ENCODE peak calls at places on chromosomes 13 and 19, in nine cellular contexts. One of them, this sample, is unnamed.

GRCh38 chr13:50951366-50951765 is 41.8 kb downstream of the RNASEH2B start:
- DNase-seq in stromal cell of bone marrow: peak
- DNase-seq in GM12865: no peak
- DNase-seq in stimulated activated CD4-positive, alpha-beta T cell treated with anti-CD3 and anti-CD28 coated beads, Interleukin-1b, Interleukin-23, amount 100 ng/mL, for 1 hour: no peak
- DNase-seq in naive thymus-derived CD8-positive, alpha-beta T cell: no peak
- DNase-seq in activated naive CD4-positive, alpha-beta T cell treated with anti-CD3 and anti-CD28 coated beads, Interleukin-2, amount 10 ng/mL, durations not matched to agents 7 days and 5 days: no peak
- DNase-seq in uterus: no peak
- DNase-seq in GDM1: no peak
- DNase-seq in spleen: no peak
- DNase-seq in this sample: no peak

GRCh38 chr19:21835810-21836444 is at the start of gene ZNF43:
- DNase-seq in stromal cell of bone marrow: peak
- DNase-seq in GM12865: peak
- DNase-seq in stimulated activated CD4-positive, alpha-beta T cell treated with anti-CD3 and anti-CD28 coated beads, Interleukin-1b, Interleukin-23, amount 100 ng/mL, for 1 hour: peak
- DNase-seq in naive thymus-derived CD8-positive, alpha-beta T cell: peak
- DNase-seq in activated naive CD4-positive, alpha-beta T cell treated with anti-CD3 and anti-CD28 coated beads, Interleukin-2, amount 10 ng/mL, durations not matched to agents 7 days and 5 days: peak
- DNase-seq in uterus: peak
- DNase-seq in GDM1: peak
- DNase-seq in spleen: peak
- DNase-seq in this sample: peak

GRCh38 chr13:27665333-27665732 is 43.6 kb downstream of the POLR1D start:
- DNase-seq in stromal cell of bone marrow: no peak
- DNase-seq in GM12865: no peak
- DNase-seq in stimulated activated CD4-positive, alpha-beta T cell treated with anti-CD3 and anti-CD28 coated beads, Interleukin-1b, Interleukin-23, amount 100 ng/mL, for 1 hour: no peak
- DNase-seq in naive thymus-derived CD8-positive, alpha-beta T cell: no peak
- DNase-seq in activated naive CD4-positive, alpha-beta T cell treated with anti-CD3 and anti-CD28 coated beads, Interleukin-2, amount 10 ng/mL, durations not matched to agents 7 days and 5 days: no peak
- DNase-seq in uterus: no peak
- DNase-seq in GDM1: no peak
- DNase-seq in spleen: no peak
- DNase-seq in this sample: no peak

GRCh38 chr19:12064266-12065099 is at the start of gene ZNF844:
- DNase-seq in stromal cell of bone marrow: peak
- DNase-seq in GM12865: peak
- DNase-seq in stimulated activated CD4-positive, alpha-beta T cell treated with anti-CD3 and anti-CD28 coated beads, Interleukin-1b, Interleukin-23, amount 100 ng/mL, for 1 hour: peak
- DNase-seq in naive thymus-derived CD8-positive, alpha-beta T cell: peak
- DNase-seq in activated naive CD4-positive, alpha-beta T cell treated with anti-CD3 and anti-CD28 coated beads, Interleukin-2, amount 10 ng/mL, durations not matched to agents 7 days and 5 days: peak
- DNase-seq in uterus: peak
- DNase-seq in GDM1: peak
- DNase-seq in spleen: peak
- DNase-seq in this sample: peak

GRCh38 chr19:5074418-5074817 is 105.5 kb downstream of the KDM4B start:
- DNase-seq in stromal cell of bone marrow: no peak
- DNase-seq in GM12865: no peak
- DNase-seq in stimulated activated CD4-positive, alpha-beta T cell treated with anti-CD3 and anti-CD28 coated beads, Interleukin-1b, Interleukin-23, amount 100 ng/mL, for 1 hour: no peak
- DNase-seq in naive thymus-derived CD8-positive, alpha-beta T cell: no peak
- DNase-seq in activated naive CD4-positive, alpha-beta T cell treated with anti-CD3 and anti-CD28 coated beads, Interleukin-2, amount 10 ng/mL, durations not matched to agents 7 days and 5 days: no peak
- DNase-seq in uterus: no peak
- DNase-seq in GDM1: peak
- DNase-seq in spleen: no peak
- DNase-seq in this sample: no peak

GRCh38 chr19:13164370-13165090 is 14.3 kb downstream of the IER2 start:
- DNase-seq in stromal cell of bone marrow: no peak
- DNase-seq in GM12865: peak
- DNase-seq in stimulated activated CD4-positive, alpha-beta T cell treated with anti-CD3 and anti-CD28 coated beads, Interleukin-1b, Interleukin-23, amount 100 ng/mL, for 1 hour: no peak
- DNase-seq in naive thymus-derived CD8-positive, alpha-beta T cell: peak
- DNase-seq in activated naive CD4-positive, alpha-beta T cell treated with anti-CD3 and anti-CD28 coated beads, Interleukin-2, amount 10 ng/mL, durations not matched to agents 7 days and 5 days: peak
- DNase-seq in uterus: peak
- DNase-seq in GDM1: peak
- DNase-seq in spleen: peak
- DNase-seq in this sample: peak

GRCh38 chr19:9565900-9566705 is 18.2 kb downstream of the ZNF121 start:
- DNase-seq in stromal cell of bone marrow: no peak
- DNase-seq in GM12865: peak
- DNase-seq in stimulated activated CD4-positive, alpha-beta T cell treated with anti-CD3 and anti-CD28 coated beads, Interleukin-1b, Interleukin-23, amount 100 ng/mL, for 1 hour: no peak
- DNase-seq in naive thymus-derived CD8-positive, alpha-beta T cell: no peak
- DNase-seq in activated naive CD4-positive, alpha-beta T cell treated with anti-CD3 and anti-CD28 coated beads, Interleukin-2, amount 10 ng/mL, durations not matched to agents 7 days and 5 days: no peak
- DNase-seq in uterus: no peak
- DNase-seq in GDM1: no peak
- DNase-seq in spleen: no peak
- DNase-seq in this sample: no peak

GRCh38 chr13:26600345-26600761 is 42.9 kb downstream of the WASF3 start:
- DNase-seq in stromal cell of bone marrow: no peak
- DNase-seq in GM12865: no peak
- DNase-seq in stimulated activated CD4-positive, alpha-beta T cell treated with anti-CD3 and anti-CD28 coated beads, Interleukin-1b, Interleukin-23, amount 100 ng/mL, for 1 hour: no peak
- DNase-seq in naive thymus-derived CD8-positive, alpha-beta T cell: no peak
- DNase-seq in activated naive CD4-positive, alpha-beta T cell treated with anti-CD3 and anti-CD28 coated beads, Interleukin-2, amount 10 ng/mL, durations not matched to agents 7 days and 5 days: no peak
- DNase-seq in uterus: peak
- DNase-seq in GDM1: no peak
- DNase-seq in spleen: no peak
- DNase-seq in this sample: no peak

GRCh38 chr19:21841784-21842097 is 5.8 kb upstream of the ZNF43 start:
- DNase-seq in stromal cell of bone marrow: no peak
- DNase-seq in GM12865: no peak
- DNase-seq in stimulated activated CD4-positive, alpha-beta T cell treated with anti-CD3 and anti-CD28 coated beads, Interleukin-1b, Interleukin-23, amount 100 ng/mL, for 1 hour: no peak
- DNase-seq in naive thymus-derived CD8-positive, alpha-beta T cell: no peak
- DNase-seq in activated naive CD4-positive, alpha-beta T cell treated with anti-CD3 and anti-CD28 coated beads, Interleukin-2, amount 10 ng/mL, durations not matched to agents 7 days and 5 days: no peak
- DNase-seq in uterus: no peak
- DNase-seq in GDM1: no peak
- DNase-seq in spleen: no peak
- DNase-seq in this sample: no peak